ENCODE peak calls at places on chromosome 4, in six cellular contexts. R is endodermal cell; N is CD8-positive, alpha-beta T cell; B is ecto neural progenitor cell; E is right cardiac atrium; X is fibroblast of pulmonary artery. J is an unnamed sample.

GRCh38 chr4:118941799-118942198 is 53.1 kb downstream of the SYNPO2 start:
- DNase-seq in N (no peak), B (no peak), X (peak), R (no peak), E (peak), J (no peak)

GRCh38 chr4:55458164-55458563 is 62.4 kb downstream of the TMEM165 start:
- DNase-seq in R (no peak), N (no peak), B (no peak), X (no peak), E (no peak), J (no peak)

GRCh38 chr4:17511950-17512795 is at the start of gene QDPR:
- DNase-seq in B (peak), N (peak), X (peak), R (peak), E (peak), J (peak)

GRCh38 chr4:1594871-1595788 is 89.0 kb downstream of the FAM53A start:
- DNase-seq in X (no peak), N (no peak), R (no peak), B (no peak), E (peak), J (no peak)

GRCh38 chr4:138055890-138056289 is 186.3 kb downstream of the SLC7A11 start:
- DNase-seq in X (no peak), R (no peak), E (no peak), B (no peak), N (no peak), J (no peak)

GRCh38 chr4:147776600-147777175 is 44.8 kb downstream of the ARHGAP10 start:
- DNase-seq in N (no peak), B (no peak), E (no peak), R (no peak), X (no peak), J (no peak)

GRCh38 chr4:156113138-156113537 is 159.5 kb upstream of the CTSO start:
- DNase-seq in X (peak), E (no peak), R (no peak), N (no peak), B (no peak), J (no peak)

GRCh38 chr4:133148690-133149363 is at the start of gene PCDH10:
- DNase-seq in B (peak), R (peak), E (peak), X (peak), N (no peak), J (peak)

GRCh38 chr4:168514249-168514852 is 17.5 kb downstream of the PALLD start:
- DNase-seq in E (no peak), X (peak), B (no peak), N (no peak), R (no peak), J (no peak)

GRCh38 chr4:174198396-174199179 is 84.9 kb downstream of the FBXO8 start:
- DNase-seq in R (no peak), X (peak), E (no peak), B (no peak), N (no peak), J (no peak)

GRCh38 chr4:85677286-85677685 is 202.3 kb downstream of the ARHGAP24 start:
- DNase-seq in E (no peak), X (peak), B (no peak), R (no peak), N (no peak), J (no peak)

GRCh38 chr4:121462660-121463261 is 81.9 kb upstream of the QRFPR start:
- DNase-seq in E (no peak), X (peak), B (no peak), N (peak), R (peak), J (no peak)

GRCh38 chr4:113684534-113685091 is 76.9 kb downstream of the CAMK2D start:
- DNase-seq in E (peak), N (no peak), B (peak), X (peak), R (peak), J (no peak)

GRCh38 chr4:122328893-122329292 is 49.9 kb upstream of the ADAD1 start:
- DNase-seq in R (no peak), X (no peak), B (no peak), E (no peak), N (no peak), J (no peak)

GRCh38 chr4:129144755-129145206 is 48.8 kb downstream of the C4orf33 start:
- DNase-seq in R (no peak), X (peak), N (no peak), E (peak), B (no peak), J (no peak)

GRCh38 chr4:78145005-78145404 is 87.9 kb downstream of the FRAS1 start:
- DNase-seq in X (no peak), E (no peak), B (no peak), R (no peak), N (no peak), J (no peak)

GRCh38 chr4:124288706-124289486 is 423.6 kb downstream of the ANKRD50 start:
- DNase-seq in N (no peak), X (peak), R (no peak), B (no peak), E (no peak), J (no peak)

GRCh38 chr4:168877779-168878491 is 132.1 kb downstream of the CBR4 start:
- DNase-seq in E (peak), R (peak), N (peak), X (no peak), B (peak), J (no peak)

GRCh38 chr4:41537267-41537890 is 578 bp upstream of the LIMCH1 start:
- DNase-seq in X (no peak), E (no peak), N (no peak), B (no peak), R (no peak), J (no peak)

GRCh38 chr4:184424993-184425758 is 49.2 kb downstream of the IRF2 start:
- DNase-seq in B (no peak), N (no peak), X (no peak), R (no peak), E (no peak), J (no peak)